ENCODE peak calls at places on chromosome 14, in seven cellular contexts. B, P, E, V, X, Q and A are unnamed samples.

GRCh38 chr14:61695695-61696527 is 598 bp downstream of the HIF1A start:
- DNase-seq in Q (peak), V (peak), E (peak), P (peak), X (peak), B (peak), A (peak)

GRCh38 chr14:77424862-77425261 is 1.5 kb upstream of the NOXRED1 start:
- DNase-seq in V (no peak), P (no peak), E (no peak), X (no peak), Q (no peak), B (no peak), A (no peak)

GRCh38 chr14:36520601-36521525 is 831 bp upstream of the NKX2-1 start:
- DNase-seq in B (no peak), X (no peak), P (peak), V (peak), Q (no peak), E (peak), A (no peak)

GRCh38 chr14:101120636-101121398 is 217.3 kb upstream of the RTL1 start:
- DNase-seq in E (no peak), V (no peak), B (no peak), P (peak), Q (no peak), X (no peak), A (no peak)

GRCh38 chr14:104931771-104932675 is 7.3 kb downstream of the PLD4 start:
- DNase-seq in X (no peak), Q (no peak), V (no peak), P (peak), E (peak), B (no peak), A (no peak)

GRCh38 chr14:91400696-91401095 is 16.9 kb downstream of the CCDC88C start:
- DNase-seq in V (no peak), X (no peak), B (no peak), P (no peak), Q (no peak), E (no peak), A (no peak)

GRCh38 chr14:103966631-103967030 is 24.3 kb upstream of the RD3L start:
- DNase-seq in Q (no peak), X (no peak), E (no peak), V (no peak), P (no peak), B (no peak), A (no peak)

GRCh38 chr14:52790011-52790755 is 1.2 kb downstream of the GNPNAT1 start:
- DNase-seq in X (no peak), P (no peak), Q (no peak), V (peak), E (peak), B (no peak), A (no peak)

GRCh38 chr14:47539065-47539464 is 136.3 kb downstream of the MDGA2 start:
- DNase-seq in P (peak), Q (no peak), E (no peak), V (no peak), X (peak), B (no peak), A (no peak)

GRCh38 chr14:75310295-75311059 is 31.8 kb downstream of the FOS start:
- DNase-seq in X (peak), V (peak), P (peak), B (no peak), E (no peak), Q (no peak), A (no peak)

GRCh38 chr14:72000907-72001306 is 68.7 kb downstream of the RGS6 start:
- DNase-seq in V (no peak), X (no peak), P (peak), Q (no peak), E (no peak), B (no peak), A (no peak)

GRCh38 chr14:63893701-63894458 is 41.1 kb downstream of the SYNE2 start:
- DNase-seq in B (no peak), V (no peak), X (peak), Q (no peak), P (no peak), E (no peak), A (no peak)

GRCh38 chr14:35807131-35807961 is 1.7 kb downstream of the RALGAPA1 start:
- DNase-seq in X (no peak), E (no peak), V (no peak), P (no peak), Q (no peak), B (no peak), A (no peak)